ENCODE peak calls at places on chromosome 12, in seven cellular contexts. Z, X, K, H, V, T and B are unnamed samples.

GRCh38 chr12:91680864-91681263 is 464.8 kb downstream of the BTG1 start:
- DNase-seq in K (no peak), T (no peak), Z (no peak), X (no peak), H (no peak), V (no peak), B (no peak)

GRCh38 chr12:88706286-88706685 is 126.0 kb upstream of the KITLG start:
- DNase-seq in X (no peak), H (no peak), Z (no peak), K (no peak), T (no peak), V (no peak), B (no peak)

GRCh38 chr12:68358532-68359485 is 26.6 kb upstream of the MDM1 start:
- DNase-seq in T (peak), X (no peak), K (no peak), V (peak), H (peak), Z (no peak), B (peak)

GRCh38 chr12:108055135-108055534 is 74.0 kb upstream of the WSCD2 start:
- DNase-seq in T (no peak), H (no peak), K (no peak), X (no peak), V (no peak), Z (no peak), B (no peak)

GRCh38 chr12:87728936-87729593 is 300.1 kb downstream of the C12orf50 start:
- DNase-seq in X (no peak), Z (no peak), K (no peak), H (no peak), V (no peak), T (no peak), B (no peak)

GRCh38 chr12:116366456-116366776 is 88.9 kb upstream of the MED13L start:
- DNase-seq in Z (no peak), H (no peak), K (no peak), V (no peak), X (no peak), T (no peak), B (no peak)

GRCh38 chr12:105485926-105486325 is 155.4 kb downstream of the C12orf75 start:
- DNase-seq in V (no peak), X (no peak), H (no peak), Z (no peak), K (no peak), T (no peak), B (no peak)

GRCh38 chr12:55899035-55899434 is 28.7 kb downstream of the PYM1 start:
- DNase-seq in H (no peak), X (no peak), V (no peak), Z (no peak), T (no peak), K (no peak), B (no peak)

GRCh38 chr12:26524862-26525465 is 308.0 kb downstream of the ITPR2 start:
- DNase-seq in K (no peak), H (no peak), V (no peak), Z (no peak), X (no peak), T (no peak), B (peak)

GRCh38 chr12:95848575-95849388 is 10.0 kb upstream of the SNRPF start:
- DNase-seq in X (no peak), K (no peak), V (no peak), Z (no peak), H (peak), T (no peak), B (peak)

GRCh38 chr12:95789126-95790024 is 1.2 kb downstream of the NTN4 start:
- DNase-seq in V (no peak), K (peak), T (no peak), X (peak), Z (peak), H (peak), B (peak)

GRCh38 chr12:15001733-15002471 is 29.1 kb downstream of the PDE6H start:
- DNase-seq in H (no peak), V (no peak), K (peak), X (peak), Z (no peak), T (no peak), B (no peak)

GRCh38 chr12:89775336-89776005 is 66.8 kb upstream of the ATP2B1 start:
- DNase-seq in X (no peak), K (no peak), Z (no peak), T (no peak), H (no peak), V (no peak), B (peak)

GRCh38 chr12:108630481-108631207 is 3.0 kb downstream of the SELPLG start:
- DNase-seq in X (no peak), Z (no peak), H (no peak), T (no peak), K (no peak), V (no peak), B (peak)

GRCh38 chr12:65450610-65451009 is 172.1 kb downstream of the MSRB3 start:
- DNase-seq in X (no peak), V (no peak), H (no peak), Z (no peak), T (no peak), K (no peak), B (no peak)

GRCh38 chr12:117202556-117202955 is 12.3 kb upstream of the FBXO21 start:
- DNase-seq in X (no peak), V (no peak), K (no peak), H (no peak), T (no peak), Z (no peak), B (no peak)

GRCh38 chr12:120965125-120965524 is 13.2 kb upstream of the HNF1A start:
- DNase-seq in T (no peak), V (no peak), X (no peak), K (no peak), H (no peak), Z (no peak), B (no peak)

GRCh38 chr12:67091204-67091603 is 178.0 kb upstream of the CAND1 start:
- DNase-seq in H (no peak), K (no peak), V (no peak), T (no peak), X (no peak), Z (no peak), B (no peak)

GRCh38 chr12:107236824-107237467 is 143.6 kb upstream of the CRY1 start:
- DNase-seq in X (no peak), H (no peak), T (no peak), V (no peak), K (no peak), Z (no peak), B (peak)

GRCh38 chr12:96195845-96196451 is 1.8 kb downstream of the ELK3 start:
- DNase-seq in H (no peak), Z (no peak), K (no peak), V (no peak), X (no peak), T (no peak), B (peak)

GRCh38 chr12:14741942-14742341 is 45.5 kb upstream of the GUCY2C start:
- DNase-seq in X (no peak), V (no peak), T (no peak), H (no peak), Z (no peak), K (no peak), B (no peak)

GRCh38 chr12:32662665-32663064 is 16.4 kb upstream of the DNM1L start:
- DNase-seq in V (no peak), T (no peak), X (no peak), Z (no peak), K (no peak), H (no peak), B (no peak)

GRCh38 chr12:69024907-69025306 is 91.9 kb upstream of the CPM start:
- DNase-seq in T (no peak), V (no peak), H (no peak), Z (no peak), X (no peak), K (no peak), B (peak)

GRCh38 chr12:64457036-64457435 is 5.1 kb downstream of the TBK1 start:
- DNase-seq in K (no peak), V (no peak), X (no peak), Z (no peak), T (no peak), H (no peak), B (no peak)

GRCh38 chr12:29023436-29024076 is 125.5 kb upstream of the FAR2 start:
- DNase-seq in T (no peak), K (no peak), V (no peak), X (no peak), H (no peak), Z (no peak), B (no peak)

GRCh38 chr12:82968644-82969339 is 282.1 kb downstream of the TMTC2 start:
- DNase-seq in V (no peak), X (no peak), T (no peak), H (no peak), K (no peak), Z (no peak), B (no peak)

GRCh38 chr12:49093746-49094103 is 876 bp downstream of the DHH start:
- DNase-seq in H (no peak), Z (no peak), K (no peak), X (peak), V (no peak), T (no peak), B (no peak)

GRCh38 chr12:122840580-122841513 is 5.6 kb downstream of the HIP1R start:
- DNase-seq in T (no peak), X (no peak), V (no peak), K (no peak), Z (peak), H (no peak), B (no peak)

GRCh38 chr12:122837306-122838265 is 2.3 kb downstream of the HIP1R start:
- DNase-seq in X (no peak), K (no peak), Z (no peak), V (no peak), T (no peak), H (no peak), B (peak)

GRCh38 chr12:122836027-122836921 is 1.0 kb downstream of the HIP1R start:
- DNase-seq in X (no peak), K (peak), Z (no peak), H (no peak), T (no peak), V (peak), B (peak)

GRCh38 chr12:122839907-122840554 is 4.8 kb downstream of the HIP1R start:
- DNase-seq in Z (no peak), V (no peak), T (no peak), K (no peak), H (no peak), X (no peak), B (peak)

GRCh38 chr12:122838841-122839240 is 3.6 kb downstream of the HIP1R start:
- DNase-seq in Z (no peak), V (no peak), T (no peak), X (no peak), K (no peak), H (no peak), B (no peak)
- H3K27ac ChIP-seq in Z (no peak), V (no peak), T (no peak), X (no peak), K (peak), H (no peak), B (no peak)

DNA sequence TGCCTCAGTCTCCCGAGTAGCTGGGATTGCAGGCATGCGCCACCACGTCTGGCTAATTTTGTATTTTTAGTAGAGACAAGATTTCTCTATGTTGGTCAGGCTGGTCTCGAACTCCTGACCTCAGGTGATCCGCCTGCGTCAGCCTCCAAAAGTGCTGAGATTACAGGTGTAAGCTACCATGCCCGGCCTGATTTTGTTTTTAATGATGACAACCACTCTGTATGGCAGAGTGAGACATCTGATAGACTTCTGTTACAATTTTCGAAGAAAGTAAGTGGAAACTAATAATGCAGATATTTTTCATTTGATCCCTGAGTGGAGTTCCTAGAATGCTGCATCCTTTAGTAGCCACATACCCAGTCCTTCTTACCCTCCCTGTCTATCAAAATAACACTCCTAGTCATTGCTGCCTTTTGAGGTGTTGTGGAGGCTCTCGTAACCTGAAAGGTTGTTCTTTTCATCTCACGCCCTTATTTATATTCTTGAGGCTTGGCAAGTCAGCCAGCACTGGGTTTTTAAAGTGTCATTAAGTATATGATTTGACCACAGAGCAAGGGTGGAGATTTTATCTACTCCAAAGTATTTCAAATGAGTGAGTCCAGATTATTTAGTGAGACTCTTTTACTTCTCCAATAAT is 5.9 kb upstream of the EID3 start:
- DNase-seq in K (no peak), T (no peak), Z (no peak), X (no peak), H (no peak), V (no peak), B (peak)
- H3K27ac ChIP-seq in K (no peak), T (no peak), Z (no peak), X (no peak), H (no peak), V (no peak), B (no peak)

GRCh38 chr12:6853626-6854025 is 1.7 kb downstream of the USP5 start:
- DNase-seq in T (no peak), H (no peak), K (no peak), Z (no peak), X (no peak), V (no peak), B (no peak)
- H3K27ac ChIP-seq in T (no peak), H (no peak), K (peak), Z (peak), X (peak), V (peak), B (peak)

DNA sequence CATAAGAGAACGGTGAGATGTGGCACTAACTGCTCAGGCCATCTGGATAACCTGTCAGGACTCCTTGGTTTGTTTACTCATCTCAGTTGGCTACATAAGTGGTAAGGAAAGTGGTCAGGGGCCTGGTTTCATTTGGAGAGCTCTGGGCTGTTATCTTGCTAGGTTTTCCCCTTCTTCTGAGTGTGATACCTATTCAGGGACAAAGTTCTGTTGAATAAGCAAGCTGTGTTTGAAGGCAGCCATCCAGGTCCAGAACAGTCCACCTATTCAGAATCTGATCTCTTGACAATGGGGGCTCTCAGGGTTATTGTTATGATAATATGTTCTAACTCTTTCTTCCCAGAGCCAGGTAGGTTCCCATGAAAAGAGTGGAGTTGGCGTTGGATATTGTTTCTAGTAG is 194.9 kb downstream of the PAH start:
- DNase-seq in V (no peak), K (no peak), H (no peak), X (no peak), T (no peak), Z (no peak), B (no peak)
- H3K27ac ChIP-seq in V (no peak), K (no peak), H (no peak), X (no peak), T (no peak), Z (no peak), B (no peak)

GRCh38 chr12:103314786-103315185 is 181.0 kb downstream of the C12orf42 start:
- DNase-seq in H (no peak), K (no peak), X (no peak), V (no peak), Z (no peak), T (no peak), B (no peak)
- H3K27ac ChIP-seq in H (no peak), K (no peak), X (no peak), V (no peak), Z (no peak), T (no peak), B (no peak)

DNA sequence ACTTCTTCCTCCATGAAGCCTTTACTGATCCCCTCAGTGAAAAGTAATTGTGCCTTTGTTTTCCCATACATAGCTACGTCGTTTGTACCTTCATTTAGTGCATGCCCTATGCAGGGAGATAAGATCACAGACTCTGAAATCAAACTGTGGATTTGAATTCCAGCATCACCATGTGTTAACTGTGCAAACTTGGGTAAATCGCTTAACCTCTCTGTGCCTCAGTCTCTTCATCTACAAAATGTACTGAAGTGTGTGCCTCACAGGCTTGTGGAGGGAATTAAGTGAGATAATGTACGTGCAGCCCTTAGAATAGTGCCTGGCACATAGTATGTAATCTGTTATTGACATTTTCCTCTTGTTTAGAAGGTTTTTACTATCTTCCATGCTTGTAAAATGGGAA is 4.1 kb downstream of the CMAS start:
- DNase-seq in K (no peak), H (no peak), V (no peak), Z (no peak), T (no peak), X (no peak), B (no peak)
- H3K27ac ChIP-seq in K (no peak), H (no peak), V (no peak), Z (no peak), T (no peak), X (no peak), B (no peak)

GRCh38 chr12:51972424-51972812 is 20.9 kb downstream of the ACVR1B start:
- DNase-seq in H (no peak), X (no peak), Z (no peak), T (no peak), V (no peak), K (no peak), B (no peak)

GRCh38 chr12:51973560-51973959 is 22.1 kb downstream of the ACVR1B start:
- DNase-seq in K (no peak), Z (no peak), T (no peak), H (no peak), X (no peak), V (no peak), B (no peak)

GRCh38 chr12:51974646-51975045 is 23.1 kb downstream of the ACVR1B start:
- DNase-seq in T (no peak), K (no peak), Z (no peak), V (no peak), X (no peak), H (no peak), B (no peak)

GRCh38 chr12:51971679-51972423 is 20.4 kb downstream of the ACVR1B start:
- DNase-seq in Z (no peak), H (no peak), K (no peak), V (no peak), X (no peak), T (no peak), B (no peak)

DNA sequence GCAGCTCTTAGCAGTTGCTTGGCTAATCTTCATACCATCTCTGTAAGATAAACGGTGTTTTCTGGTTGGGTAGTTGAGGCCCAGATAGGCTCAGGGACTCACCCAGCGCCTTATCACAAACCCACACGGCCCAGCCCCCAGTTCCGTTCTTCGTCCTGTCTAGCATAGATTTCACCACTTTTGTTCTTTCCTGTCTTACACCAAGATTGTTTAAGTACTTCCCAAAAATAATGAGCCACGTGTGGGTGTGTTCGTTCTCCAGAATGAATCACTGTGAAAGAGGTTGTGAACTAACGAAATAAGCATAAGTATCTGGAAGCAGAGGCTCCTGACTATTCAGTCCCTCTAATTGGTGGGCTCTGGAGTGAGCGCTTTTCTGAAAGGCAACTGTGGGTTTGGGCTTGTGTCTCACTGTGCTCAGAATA is 21.4 kb downstream of the ACVR1B start:
- DNase-seq in Z (no peak), T (no peak), H (no peak), V (peak), K (no peak), X (peak), B (no peak)
- H3K27ac ChIP-seq in Z (peak), T (no peak), H (peak), V (no peak), K (peak), X (no peak), B (no peak)

GRCh38 chr12:57888407-57889157 is 42.1 kb upstream of the CTDSP2 start:
- DNase-seq in Z (peak), X (peak), T (no peak), H (no peak), V (no peak), K (no peak), B (peak)

GRCh38 chr12:57891639-57892228 is 45.2 kb upstream of the CTDSP2 start:
- DNase-seq in H (no peak), K (no peak), T (no peak), V (no peak), X (no peak), Z (no peak), B (no peak)

GRCh38 chr12:57892232-57892987 is 45.9 kb upstream of the CTDSP2 start:
- DNase-seq in X (no peak), V (no peak), K (no peak), H (no peak), T (no peak), Z (no peak), B (no peak)

GRCh38 chr12:57889541-57889989 is 43.0 kb upstream of the CTDSP2 start:
- DNase-seq in Z (no peak), X (peak), K (peak), H (no peak), T (peak), V (no peak), B (no peak)

GRCh38 chr12:57890191-57891120 is 43.9 kb upstream of the CTDSP2 start:
- DNase-seq in V (no peak), Z (no peak), H (no peak), K (no peak), X (no peak), T (no peak), B (peak)
- H3K27ac ChIP-seq in V (no peak), Z (peak), H (no peak), K (peak), X (peak), T (peak), B (peak)

GRCh38 chr12:111850526-111850925 is 8.5 kb downstream of the MAPKAPK5 start:
- DNase-seq in K (no peak), V (no peak), T (no peak), Z (no peak), H (no peak), X (no peak), B (peak)
- H3K27ac ChIP-seq in K (no peak), V (no peak), T (no peak), Z (no peak), H (no peak), X (no peak), B (peak)